ENCODE peak calls at places on chromosomes 3 and 15, in five cellular contexts. J is uterus, M is lower leg skin, X is heart left ventricle, K is tibial artery. E is an unnamed sample.

GRCh38 chr3:16369247-16369646 is 104.2 kb downstream of the OXNAD1 start:
- DNase-seq in J (no peak), X (no peak), K (no peak), M (peak; percentile 69), E (no peak)

GRCh38 chr3:9552252-9552999 is 1.2 kb downstream of the LHFPL4 start:
- DNase-seq in K (no peak), X (peak; percentile 31), M (peak; percentile 15), J (peak; percentile 27), E (no peak)

GRCh38 chr3:13704174-13704573 is 155.2 kb downstream of the FBLN2 start:
- DNase-seq in J (no peak), K (no peak), X (no peak), M (no peak), E (no peak)

GRCh38 chr3:47781326-47781684 is 388 bp downstream of the SMARCC1 start:
- DNase-seq in X (peak; percentile 73), J (no peak), K (peak; percentile 81), M (peak; percentile 51), E (peak; percentile 77)

GRCh38 chr3:107662109-107662477 is 139.3 kb downstream of the BBX start:
- DNase-seq in J (peak; percentile 34), M (peak; percentile 47), K (no peak), X (no peak), E (no peak)

GRCh38 chr3:107188262-107188661 is 189.0 kb upstream of the CCDC54 start:
- DNase-seq in M (no peak), X (no peak), J (no peak), K (no peak), E (no peak)

GRCh38 chr3:33886015-33886414 is 87.6 kb downstream of the PDCD6IP start:
- DNase-seq in M (no peak), J (no peak), K (no peak), X (no peak), E (no peak)

GRCh38 chr3:72960812-72961518 is 35.6 kb upstream of the PPP4R2 start:
- DNase-seq in K (no peak), J (peak; percentile 28), M (peak; percentile 36), X (peak; percentile 68), E (peak; percentile 81)

GRCh38 chr15:50798684-50799083 is 33.2 kb upstream of the SPPL2A start:
- DNase-seq in M (no peak), K (no peak), J (no peak), X (no peak), E (no peak)

GRCh38 chr3:63863150-63864007 is at the start of the genes ATXN7 and THOC7:
- DNase-seq in X (peak; percentile 78), M (peak; percentile 32), K (peak; percentile 83), J (peak; percentile 72), E (peak; percentile 81)

GRCh38 chr3:160473978-160474377 is 24.4 kb upstream of the TRIM59 start:
- DNase-seq in X (no peak), K (no peak), M (no peak), J (no peak), E (no peak)

GRCh38 chr3:173743512-173743911 is 346.0 kb downstream of the NLGN1 start:
- DNase-seq in M (no peak), K (no peak), J (no peak), X (no peak), E (no peak)

GRCh38 chr15:51051776-51052175 is 42.9 kb downstream of the TNFAIP8L3 start:
- DNase-seq in K (peak; percentile 81), M (peak; percentile 66), X (peak; percentile 51), J (no peak), E (no peak)

GRCh38 chr3:171748341-171748918 is 61.9 kb downstream of the PLD1 start:
- DNase-seq in J (no peak), K (no peak), M (no peak), X (no peak), E (no peak)

GRCh38 chr3:43966126-43966525 is 275.4 kb downstream of the ABHD5 start:
- DNase-seq in K (no peak), M (no peak), J (no peak), X (no peak), E (no peak)

GRCh38 chr3:42961633-42962032 is 17.5 kb upstream of the GASK1A start:
- DNase-seq in X (peak; percentile 29), J (peak; percentile 54), M (peak; percentile 39), K (no peak), E (no peak)

GRCh38 chr3:129481783-129482332 is 41.8 kb downstream of the IFT122 start:
- DNase-seq in K (peak; percentile 87), J (peak; percentile 65), M (peak; percentile 80), X (peak; percentile 46), E (no peak)

GRCh38 chr15:60155661-60156060 is 151.6 kb downstream of the FOXB1 start:
- DNase-seq in K (no peak), M (no peak), X (no peak), J (no peak), E (no peak)

GRCh38 chr15:73996939-73997338 is 2.4 kb downstream of the PML start:
- DNase-seq in X (no peak), K (no peak), M (no peak), J (no peak), E (no peak)

GRCh38 chr15:94236638-94237037 is 5.3 kb downstream of the MCTP2 start:
- DNase-seq in J (no peak), M (no peak), X (no peak), K (no peak), E (no peak)

GRCh38 chr15:42461261-42461660 is 29.7 kb downstream of the ZNF106 start:
- DNase-seq in K (no peak), X (no peak), M (no peak), J (no peak), E (no peak)

GRCh38 chr15:62962101-62962995 is 80.2 kb upstream of the TPM1 start:
- DNase-seq in J (no peak), K (no peak), X (no peak), M (no peak), E (no peak)

GRCh38 chr3:117725314-117725713 is 1015.7 kb downstream of the TUSC7 start:
- DNase-seq in K (no peak), J (no peak), M (no peak), X (no peak), E (no peak)

GRCh38 chr3:109696932-109697331 is 359.6 kb upstream of the DPPA4 start:
- DNase-seq in M (no peak), J (no peak), X (no peak), K (no peak), E (no peak)

GRCh38 chr3:39050020-39050419 is 1.7 kb downstream of the SCN11A start:
- DNase-seq in M (no peak), X (no peak), K (no peak), J (no peak), E (no peak)

GRCh38 chr15:73052679-73053397 is 575 bp downstream of the NEO1 start:
- DNase-seq in K (peak; percentile 66), X (peak; percentile 32), J (peak; percentile 39), M (peak; percentile 32), E (peak; percentile 36)

GRCh38 chr3:195736866-195737490 is 16.2 kb downstream of the MUC20 start:
- DNase-seq in J (no peak), X (no peak), M (no peak), K (no peak), E (peak; percentile 41)

GRCh38 chr15:88736204-88736603 is 67.0 kb upstream of the ACAN start:
- DNase-seq in J (no peak), X (no peak), K (no peak), M (no peak), E (no peak)

GRCh38 chr15:38680780-38681179 is 116.2 kb upstream of the RASGRP1 start:
- DNase-seq in X (no peak), M (no peak), K (no peak), J (no peak), E (no peak)

GRCh38 chr15:74830868-74831267 is 4.4 kb downstream of the CPLX3 start:
- DNase-seq in K (no peak), X (peak; percentile 63), M (no peak), J (no peak), E (no peak)

GRCh38 chr3:107994181-107994580 is 96.7 kb downstream of the CD47 start:
- DNase-seq in J (no peak), K (no peak), X (no peak), M (no peak), E (no peak)

GRCh38 chr15:91857224-91857585 is 3.7 kb downstream of the SLCO3A1 start:
- DNase-seq in K (no peak), X (no peak), J (no peak), M (no peak), E (no peak)

GRCh38 chr3:57933589-57933988 is 74.6 kb upstream of the FLNB start:
- DNase-seq in J (no peak), K (no peak), X (no peak), M (no peak), E (no peak)

GRCh38 chr15:90580086-90580485 is 50.4 kb downstream of the CRTC3 start:
- DNase-seq in M (no peak), K (no peak), X (no peak), J (no peak), E (no peak)

GRCh38 chr3:115790759-115791158 is 167.4 kb downstream of the GAP43 start:
- DNase-seq in J (no peak), K (no peak), X (no peak), M (no peak), E (no peak)

DNA sequence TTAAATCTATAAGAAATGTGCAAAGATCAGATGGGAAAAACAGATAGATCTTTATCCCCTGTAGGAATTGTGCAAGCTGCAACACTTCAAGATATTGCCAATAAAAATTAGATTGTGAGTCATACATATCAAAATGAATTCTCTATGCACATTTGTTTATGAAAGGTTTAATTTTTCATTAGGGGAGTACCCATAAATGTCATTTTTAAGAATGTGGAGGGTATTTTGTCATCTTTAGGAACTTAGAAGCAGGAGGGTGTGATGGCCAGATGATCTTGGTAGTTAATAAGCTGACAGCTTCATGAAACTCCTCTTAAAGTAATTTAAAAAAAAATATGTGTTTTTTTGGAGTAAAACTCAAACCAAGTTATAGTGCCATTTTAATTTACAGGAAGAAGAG is 3.0 kb downstream of the PIAS1 start:
- DNase-seq in M (no peak), X (no peak), K (no peak), J (no peak), E (no peak)
- H3K4me3 ChIP-seq in M (no peak overlapping the region), X (no peak overlapping the region), K (peak overlapping the region; percentile 5), J (no peak overlapping the region), E (no peak overlapping the region)

GRCh38 chr15:99708563-99708962 is 24.7 kb downstream of the LYSMD4 start:
- DNase-seq in X (peak; percentile 75), M (peak; percentile 87), J (peak; percentile 72), K (peak; percentile 90), E (peak; percentile 84)
- H3K4me3 ChIP-seq in X (no peak overlapping the region), M (no peak overlapping the region), J (no peak overlapping the region), K (no peak overlapping the region), E (no peak overlapping the region)

GRCh38 chr15:25859838-25860645 is 3.1 kb downstream of the ATP10A start:
- DNase-seq in J (no peak), K (peak; percentile 86), M (no peak), X (no peak), E (no peak)

GRCh38 chr15:25862469-25863066 is 559 bp downstream of the ATP10A start:
- DNase-seq in J (no peak), K (peak; percentile 76), X (no peak), M (no peak), E (peak; percentile 37)

GRCh38 chr15:25860885-25861866 is 2.0 kb downstream of the ATP10A start:
- DNase-seq in J (no peak), X (no peak), K (no peak), M (no peak), E (no peak)

GRCh38 chr15:25862087-25862468 is 1.0 kb downstream of the ATP10A start:
- DNase-seq in M (no peak), J (no peak), X (no peak), K (peak; percentile 70), E (no peak)

GRCh38 chr15:25858952-25859760 is 4.0 kb downstream of the ATP10A start:
- DNase-seq in K (no peak), X (no peak), M (no peak), J (no peak), E (no peak)
- H3K4me3 ChIP-seq in K (peak overlapping the region; percentile 88), X (no peak overlapping the region), M (no peak overlapping the region), J (no peak overlapping the region), E (no peak overlapping the region)

GRCh38 chr15:58521293-58521991 is 89.7 kb downstream of the LIPC start:
- DNase-seq in K (no peak), J (no peak), M (peak; percentile 74), X (no peak), E (peak; percentile 52)
- H3K4me3 ChIP-seq in K (no peak overlapping the region), J (no peak overlapping the region), M (no peak overlapping the region), X (no peak overlapping the region), E (no peak overlapping the region)

E was measured in right lobe of liver.